ENCODE peak calls at places on chromosomes 11 and 22, in seven cellular contexts. P is immature natural killer cell; M is CD8-positive, alpha-beta memory T cell; R is WTC11; U is H9; T is fibroblast of pulmonary artery; J is activated CD4-positive, alpha-beta T cell treated with anti-CD3 and anti-CD28 coated beads, Interleukin-2, amount 50 U/mL, for 48 hours. X is an unnamed sample.
A peak's percentile ranks its signal among the peaks of the same experiment; 100 is the strongest.

GRCh38 chr11:15926071-15926470 is 430.3 kb downstream of the SOX6 start:
- DNase-seq in U (no peak), M (no peak), J (no peak), T (no peak), R (no peak), P (no peak), X (no peak)

GRCh38 chr22:21646608-21647590 is 4.8 kb downstream of the SDF2L1 start:
- DNase-seq in M (peak; percentile 83), U (peak; percentile 77), P (peak; percentile 74), T (peak; percentile 88), J (peak; percentile 85), R (peak; percentile 85), X (no peak)

GRCh38 chr22:48414662-48415061 is 1413.0 kb downstream of the BRD1 start:
- DNase-seq in R (no peak), J (no peak), M (no peak), P (no peak), T (no peak), U (no peak), X (no peak)

GRCh38 chr11:96004862-96005261 is 81.0 kb upstream of the MTMR2 start:
- DNase-seq in M (no peak), J (no peak), P (no peak), U (no peak), R (no peak), T (no peak), X (no peak)

GRCh38 chr11:61384271-61385242 is 7.8 kb upstream of the TMEM216 start:
- DNase-seq in U (peak; percentile 44), R (peak; percentile 23), P (no peak), T (peak; percentile 42), J (no peak), M (no peak), X (no peak)

GRCh38 chr11:72308226-72309073 is 64.5 kb upstream of the PHOX2A start:
- DNase-seq in T (peak; percentile 89), U (no peak), M (no peak), P (no peak), R (no peak), J (no peak), X (no peak)

GRCh38 chr22:26823966-26824365 is 166.6 kb downstream of the MIAT start:
- DNase-seq in U (no peak), P (no peak), M (no peak), J (no peak), R (no peak), T (no peak), X (no peak)

GRCh38 chr11:70491696-70492472 is 93.6 kb downstream of the CTTN start:
- DNase-seq in P (no peak), J (no peak), T (no peak), R (no peak), U (no peak), M (peak; percentile 34), X (no peak)

GRCh38 chr11:118629761-118630661 is 22.6 kb downstream of the PHLDB1 start:
- DNase-seq in P (no peak), M (no peak), T (no peak), U (no peak), J (no peak), R (no peak), X (no peak)

GRCh38 chr22:40329021-40329456 is 17.3 kb upstream of the ADSL start:
- DNase-seq in U (no peak), T (no peak), M (no peak), P (no peak), R (no peak), J (no peak), X (no peak)

GRCh38 chr11:76672431-76673163 is 2.0 kb upstream of the LRRC32 start:
- DNase-seq in R (no peak), U (no peak), T (peak; percentile 27), M (peak; percentile 76), J (peak; percentile 31), P (peak; percentile 54), X (no peak)

GRCh38 chr22:27876684-27877083 is 42.4 kb downstream of the PITPNB start:
- DNase-seq in P (no peak), R (no peak), T (no peak), M (no peak), J (no peak), U (no peak), X (no peak)

GRCh38 chr11:129895126-129896041 is at the start of gene NFRKB:
- DNase-seq in P (peak; percentile 83), U (peak; percentile 95), J (peak; percentile 89), M (peak; percentile 89), T (peak; percentile 62), R (peak; percentile 93), X (peak; percentile 26)

GRCh38 chr22:32655068-32655467 is 146.4 kb upstream of the TIMP3 start:
- DNase-seq in R (no peak), M (no peak), T (no peak), J (no peak), U (no peak), P (no peak), X (no peak)

GRCh38 chr11:100624346-100624745 is 62.7 kb upstream of the ARHGAP42 start:
- DNase-seq in U (no peak), T (peak; percentile 8), R (no peak), J (no peak), M (no peak), P (no peak), X (no peak)

GRCh38 chr22:46293591-46294260 is 2.9 kb upstream of the GTSE1 start:
- DNase-seq in T (no peak), R (no peak), U (no peak), P (peak; percentile 38), J (no peak), M (no peak), X (no peak)

X was measured in thoracic aorta.